ENCODE peak calls at places on chromosomes 1 and 21, in nine cellular contexts. V is fibroblast of the aortic adventitia; B is stimulated activated CD8-positive, alpha-beta memory T cell treated with anti-CD3 and anti-CD28 coated beads, Interleukin-12 subunit alpha, Interleukin-12 subunit beta, amount 100 ng/mL, for 1 hour; L is effector memory CD8-positive, alpha-beta T cell; M is T-cell; O is G401; F is midbrain; D is Right ventricle myocardium inferior; C is ovary. R is an unnamed sample.

GRCh38 chr21:19475525-19475924 is 1071.9 kb upstream of the TMPRSS15 start:
- DNase-seq in C (no peak), O (no peak), V (no peak), L (no peak), B (no peak), M (no peak), F (no peak), D (no peak), R (no peak)

GRCh38 chr1:240619901-240620621 is 8.1 kb upstream of the GREM2 start:
- DNase-seq in C (no peak), V (no peak), M (no peak), F (no peak), O (no peak), L (no peak), D (no peak), B (no peak), R (no peak)

GRCh38 chr1:41607810-41608209 is 123.3 kb upstream of the EDN2 start:
- DNase-seq in O (no peak), C (no peak), V (no peak), L (no peak), F (no peak), M (no peak), D (no peak), B (no peak), R (no peak)

GRCh38 chr1:154896811-154897286 is 26.8 kb upstream of the KCNN3 start:
- DNase-seq in D (no peak), C (no peak), O (no peak), L (no peak), M (no peak), F (peak), V (no peak), B (no peak), R (no peak)

GRCh38 chr1:158071106-158071505 is 77.7 kb downstream of the KIRREL1 start:
- DNase-seq in C (no peak), V (peak), B (no peak), O (no peak), L (no peak), M (no peak), F (no peak), D (no peak), R (no peak)

GRCh38 chr1:37719572-37720195 is 27.4 kb downstream of the CDCA8 start:
- DNase-seq in B (no peak), L (no peak), D (no peak), V (no peak), M (no peak), C (no peak), F (no peak), O (no peak), R (no peak)

GRCh38 chr21:34702341-34702807 is 33.6 kb downstream of the CLIC6 start:
- DNase-seq in O (no peak), V (peak), C (no peak), L (no peak), M (no peak), F (peak), D (no peak), B (no peak), R (peak)

GRCh38 chr1:233635765-233636502 is 22.0 kb downstream of the KCNK1 start:
- DNase-seq in V (no peak), F (no peak), M (no peak), L (no peak), D (no peak), B (no peak), O (peak), C (no peak), R (no peak)

GRCh38 chr1:198196630-198197029 is 39.8 kb downstream of the NEK7 start:
- DNase-seq in M (no peak), B (no peak), C (no peak), F (no peak), L (no peak), V (no peak), D (no peak), O (no peak), R (no peak)

GRCh38 chr1:72241397-72241796 is 40.9 kb downstream of the NEGR1 start:
- DNase-seq in O (no peak), F (no peak), L (no peak), M (no peak), B (no peak), V (peak), D (no peak), C (no peak), R (no peak)

GRCh38 chr1:247539214-247539613 is 3.0 kb upstream of the OR2C3 start:
- DNase-seq in M (no peak), L (no peak), C (no peak), D (no peak), B (no peak), O (no peak), V (no peak), F (no peak), R (no peak)

GRCh38 chr1:87103099-87103498 is 188.7 kb downstream of the HS2ST1 start:
- DNase-seq in V (no peak), B (no peak), M (no peak), C (no peak), O (no peak), D (no peak), F (no peak), L (no peak), R (no peak)

GRCh38 chr1:23718482-23718881 is 24.8 kb upstream of the ELOA start:
- DNase-seq in O (peak), M (no peak), D (no peak), L (no peak), V (peak), C (no peak), F (no peak), B (no peak), R (no peak)

GRCh38 chr1:59422921-59423575 is 126.2 kb downstream of the FGGY start:
- DNase-seq in L (no peak), F (peak), D (no peak), V (peak), B (no peak), C (peak), O (peak), M (no peak), R (no peak)

GRCh38 chr1:42144336-42145189 is 8.6 kb upstream of the GUCA2B start:
- DNase-seq in V (no peak), C (no peak), L (no peak), F (no peak), B (no peak), D (no peak), M (no peak), O (no peak), R (no peak)

GRCh38 chr1:18951818-18952391 is 4.6 kb downstream of the IFFO2 start:
- DNase-seq in L (peak), B (peak), D (no peak), C (no peak), V (no peak), O (no peak), F (no peak), M (peak), R (no peak)

GRCh38 chr1:70043806-70044205 is 161.6 kb downstream of the LRRC40 start:
- DNase-seq in B (no peak), V (peak), F (no peak), D (no peak), M (no peak), O (no peak), L (no peak), C (no peak), R (peak)

GRCh38 chr1:12591267-12591938 is 26.6 kb downstream of the DHRS3 start:
- DNase-seq in B (no peak), M (no peak), C (peak), V (peak), L (no peak), F (no peak), D (peak), O (no peak), R (no peak)